ENCODE peak calls at places on chromosomes 3 and 15, in nine cellular contexts. H, D, P, F, A, Y, N, S and J are unnamed samples.

GRCh38 chr15:62173215-62173614 is 8.1 kb upstream of the C2CD4B start:
- DNase-seq in N (peak), P (peak), S (no peak), D (no peak), H (no peak), A (no peak), Y (peak), F (no peak), J (peak)

GRCh38 chr3:21017115-21017852 is 733.7 kb downstream of the ZNF385D start:
- DNase-seq in D (no peak), N (peak), P (no peak), A (no peak), Y (no peak), F (no peak), H (no peak), S (no peak), J (no peak)

GRCh38 chr15:28109626-28110415 is 10.7 kb upstream of the OCA2 start:
- DNase-seq in Y (no peak), D (peak), P (no peak), S (no peak), H (no peak), N (no peak), A (no peak), F (no peak), J (no peak)

GRCh38 chr3:113668015-113668414 is 28.4 kb downstream of the USF3 start:
- DNase-seq in N (peak), S (no peak), H (peak), D (no peak), A (no peak), P (no peak), F (peak), Y (peak), J (peak)

GRCh38 chr3:64523324-64523723 is 164.5 kb downstream of the ADAMTS9 start:
- DNase-seq in H (no peak), F (no peak), D (no peak), Y (no peak), N (no peak), A (no peak), S (no peak), P (no peak), J (no peak)

GRCh38 chr3:136330900-136331299 is 80.8 kb downstream of the PCCB start:
- DNase-seq in P (no peak), N (no peak), H (no peak), F (no peak), S (no peak), Y (no peak), D (no peak), A (no peak), J (no peak)

GRCh38 chr15:39079296-39079834 is 501.5 kb upstream of the THBS1 start:
- DNase-seq in N (peak), F (peak), D (no peak), P (no peak), A (no peak), Y (peak), H (peak), S (no peak), J (peak)

GRCh38 chr15:90083954-90084607 is 18.2 kb downstream of the IDH2 start:
- DNase-seq in N (no peak), A (no peak), Y (no peak), S (peak), H (no peak), P (no peak), D (no peak), F (no peak), J (no peak)

GRCh38 chr3:166785851-166786250 is 594.2 kb downstream of the ZBBX start:
- DNase-seq in Y (peak), S (no peak), F (peak), A (no peak), D (no peak), H (peak), P (no peak), N (no peak), J (no peak)